ENCODE peak calls at places on chromosome 4, in four cellular contexts. B is hepatocyte, R is H9, O is suprapubic skin. X is an unnamed sample. For H3K4me1, the result is how much of the 10 kb centered on the place peaks cover.

GRCh38 chr4:13546855-13547562 is 2.7 kb upstream of the NKX3-2 start:
- DNase-seq in R (peak), B (peak), O (no peak), X (no peak)

GRCh38 chr4:83561381-83561780 is 25.5 kb downstream of the GPAT3 start:
- DNase-seq in O (no peak), R (no peak), B (no peak), X (peak)

GRCh38 chr4:141802324-141802723 is 165.9 kb downstream of the IL15 start:
- DNase-seq in O (no peak), R (no peak), B (no peak), X (no peak)

GRCh38 chr4:159390648-159391047 is 287.8 kb downstream of the RAPGEF2 start:
- DNase-seq in R (no peak), O (no peak), B (peak), X (peak)

GRCh38 chr4:2359591-2360390 is 58.7 kb downstream of the ZFYVE28 start:
- DNase-seq in R (no peak), B (no peak), O (no peak), X (no peak)

GRCh38 chr4:131411393-131411792 is 1737.7 kb upstream of the PCDH10 start:
- DNase-seq in B (no peak), R (no peak), O (no peak), X (no peak)

GRCh38 chr4:55169352-55169959 is 44.1 kb upstream of the KDR start:
- DNase-seq in O (no peak), R (peak), B (peak), X (peak)

GRCh38 chr4:145481164-145481941 is at the start of gene SMAD1:
- DNase-seq in O (peak), B (peak), R (peak), X (peak)

GRCh38 chr4:4606321-4606720 is 64.5 kb upstream of the STX18 start:
- DNase-seq in O (no peak), B (no peak), R (no peak), X (no peak)

GRCh38 chr4:86594559-86595425 is 677 bp downstream of the PTPN13 start:
- DNase-seq in B (peak), O (peak), R (peak), X (no peak)

GRCh38 chr4:121989715-121990114 is 37.9 kb upstream of the TRPC3 start:
- DNase-seq in R (no peak), B (peak), O (no peak), X (no peak)

GRCh38 chr4:138868562-138868961 is 147.0 kb upstream of the NOCT start:
- DNase-seq in O (no peak), R (no peak), B (no peak), X (no peak)

GRCh38 chr4:33998204-33998603 is 2246.1 kb downstream of the ARAP2 start:
- DNase-seq in R (no peak), B (no peak), O (no peak), X (no peak)

GRCh38 chr4:121789960-121790829 is 10.9 kb upstream of the EXOSC9 start:
- DNase-seq in O (no peak), R (no peak), B (no peak), X (no peak)

GRCh38 chr4:142883433-142883832 is 37.3 kb upstream of the INPP4B start:
- DNase-seq in O (no peak), B (peak), R (no peak), X (no peak)

GRCh38 chr4:122922877-122923511 is 597 bp upstream of the NUDT6 start:
- DNase-seq in R (peak), O (peak), B (peak), X (peak)

GRCh38 chr4:7810792-7811535 is 128.7 kb downstream of the AFAP1 start:
- DNase-seq in O (no peak), B (no peak), R (no peak), X (no peak)
- H3K4me1 ChIP-seq in O (under half), B (under half), R (under half), X (half or more)

DNA sequence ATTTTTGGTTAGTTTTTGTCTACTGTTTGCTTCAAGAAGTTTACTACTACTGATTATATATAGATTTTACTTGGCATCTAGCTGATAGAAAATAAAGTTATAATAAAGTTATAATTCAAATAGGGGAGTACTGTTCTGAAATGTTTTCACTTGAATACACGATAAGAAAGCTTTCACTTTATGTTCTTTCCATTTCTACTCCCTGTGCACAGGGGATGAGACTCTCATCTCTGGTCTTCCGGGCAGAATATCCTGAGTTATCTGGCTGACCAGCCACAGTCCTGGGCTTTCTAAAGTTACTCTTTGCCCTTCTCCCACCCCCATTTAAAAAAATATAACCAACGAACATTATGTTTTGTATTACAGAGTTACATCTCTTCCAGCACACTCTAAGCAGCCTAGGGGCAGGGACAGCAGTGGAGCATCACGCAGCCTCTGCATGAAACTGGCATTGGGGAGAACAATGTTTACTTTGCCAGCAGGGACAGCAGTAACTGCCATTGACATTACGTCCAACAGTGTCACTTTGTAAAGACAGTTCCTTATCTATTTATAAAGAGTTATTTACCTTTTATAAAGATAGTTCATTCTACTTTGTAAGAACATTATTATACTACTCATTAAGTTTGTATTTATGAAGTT is 64.3 kb downstream of the METTL14 start:
- DNase-seq in R (no peak), B (no peak), O (no peak), X (no peak)
- H3K4me1 ChIP-seq in R (under half), B (under half), O (under half), X (under half)

GRCh38 chr4:24547979-24548378 is 36.4 kb downstream of the DHX15 start:
- DNase-seq in B (no peak), O (no peak), R (no peak), X (no peak)
- H3K4me1 ChIP-seq in B (under half), O (under half), R (under half), X (under half)

DNA sequence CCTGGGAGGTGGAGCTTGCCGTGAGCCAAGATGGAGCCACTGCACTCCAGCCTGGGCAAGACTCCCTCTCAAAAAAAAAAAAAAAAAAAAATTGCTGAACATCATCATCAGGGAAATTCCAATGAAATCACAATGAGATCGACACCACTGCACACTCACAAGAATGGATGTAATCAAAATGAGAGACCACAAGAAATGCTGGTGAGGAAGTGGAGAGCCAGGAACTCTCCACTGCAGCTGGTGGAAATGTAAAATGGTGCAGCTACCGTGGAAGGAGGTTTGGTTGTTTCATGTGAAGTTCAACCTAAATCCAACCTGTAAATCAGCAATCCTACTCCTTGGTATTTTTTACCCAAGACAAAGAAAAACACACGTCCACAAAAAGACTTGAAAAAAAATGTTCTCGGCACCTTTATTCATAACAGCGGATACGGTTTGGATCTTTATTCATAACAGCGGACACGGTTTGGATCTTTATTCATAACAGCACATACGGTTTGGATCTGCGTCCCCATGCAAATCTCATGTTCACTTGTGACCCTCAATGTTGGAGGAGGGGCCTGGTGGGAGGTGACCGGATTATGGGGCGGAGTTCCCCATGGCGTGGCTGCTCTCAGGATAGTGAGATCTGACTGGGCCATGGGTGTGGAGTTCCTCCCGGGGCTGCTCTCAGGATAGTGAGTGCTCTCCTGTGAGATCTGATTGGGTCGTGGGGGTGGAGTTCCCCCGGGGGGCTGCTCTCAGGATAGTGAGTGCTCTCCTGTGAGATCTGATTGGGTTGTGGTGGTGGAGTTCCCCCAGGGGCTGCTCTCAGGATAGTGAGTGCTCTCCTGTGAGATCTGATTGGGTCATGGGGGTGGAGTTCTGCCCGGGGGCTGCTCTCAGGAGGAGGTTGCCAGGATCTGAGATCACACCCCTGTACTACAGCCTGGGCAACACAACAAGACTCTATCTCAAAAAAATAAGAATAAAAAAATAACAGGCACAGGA is 7.7 kb downstream of the GAK start:
- DNase-seq in R (peak), B (no peak), O (peak), X (no peak)
- H3K4me1 ChIP-seq in R (under half), B (under half), O (under half), X (under half)

DNA sequence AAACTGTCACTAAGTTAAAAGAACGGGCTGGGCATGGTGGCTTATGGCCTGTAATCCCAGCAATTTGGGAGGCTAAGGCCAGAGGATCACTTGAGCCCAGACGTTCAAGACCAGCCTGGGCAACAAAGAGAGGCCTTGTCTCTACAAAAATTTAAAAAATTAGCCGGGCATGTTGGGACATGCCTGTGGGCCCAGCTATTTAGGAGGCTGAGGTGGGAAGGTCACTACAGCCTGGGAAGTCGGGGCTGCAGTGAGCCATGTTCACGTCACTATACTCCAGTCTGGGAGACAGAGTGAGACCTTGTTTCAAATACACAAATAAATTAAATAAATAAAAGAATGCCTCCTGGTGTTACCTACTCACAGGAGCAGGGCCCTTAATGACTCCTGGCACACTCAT is 69.5 kb downstream of the APBB2 start:
- DNase-seq in R (no peak), B (no peak), O (no peak), X (peak)
- H3K4me1 ChIP-seq in R (under half), B (under half), O (half or more), X (half or more)